ENCODE peak calls at places on chromosomes 11 and 22, in six cellular contexts. R, B, A, L, O and K are unnamed samples. For H3K4me1, the result is how much of the 10 kb centered on the place peaks cover.

GRCh38 chr22:37930270-37930951 is 23.0 kb downstream of the C22orf23 start:
- DNase-seq in L (no peak), A (no peak), R (no peak), O (peak), B (no peak), K (no peak)

GRCh38 chr11:130675917-130676316 is 227.5 kb downstream of the ADAMTS15 start:
- DNase-seq in B (no peak), A (no peak), L (no peak), R (no peak), O (peak), K (no peak)

GRCh38 chr11:66015936-66016792 is 4.4 kb downstream of the CST6 start:
- DNase-seq in R (no peak), A (no peak), O (peak), L (no peak), B (no peak), K (no peak)

GRCh38 chr11:17458268-17458667 is 18.4 kb downstream of the ABCC8 start:
- DNase-seq in L (no peak), B (no peak), O (peak), R (no peak), A (no peak), K (no peak)

GRCh38 chr22:43078522-43078921 is 10.7 kb downstream of the TTLL1 start:
- DNase-seq in A (no peak), B (no peak), O (peak), R (no peak), L (no peak), K (no peak)

GRCh38 chr22:48340727-48341709 is 1486.7 kb downstream of the BRD1 start:
- DNase-seq in L (no peak), O (peak), A (no peak), R (no peak), B (no peak), K (no peak)

GRCh38 chr11:120153221-120153620 is 15.3 kb upstream of the TRIM29 start:
- DNase-seq in A (no peak), L (no peak), O (no peak), B (no peak), R (no peak), K (no peak)

GRCh38 chr11:126341760-126342161 is 13.7 kb upstream of the ST3GAL4 start:
- DNase-seq in O (peak), L (no peak), R (no peak), B (no peak), A (no peak), K (no peak)

GRCh38 chr22:36569999-36570398 is 41.0 kb upstream of the EIF3D start:
- DNase-seq in R (no peak), B (no peak), L (no peak), A (no peak), O (peak), K (no peak)

GRCh38 chr11:123654566-123655081 is at the start of gene SCN3B:
- DNase-seq in L (no peak), B (peak), R (no peak), O (peak), A (peak), K (no peak)

GRCh38 chr11:82823635-82824614 is 76.3 kb downstream of the PRCP start:
- DNase-seq in A (no peak), O (no peak), L (no peak), R (no peak), B (no peak), K (no peak)

GRCh38 chr11:123054301-123055065 is 7.5 kb downstream of the HSPA8 start:
- DNase-seq in B (no peak), L (no peak), A (no peak), R (no peak), O (peak), K (no peak)

GRCh38 chr22:37776639-37777005 is 31.1 kb upstream of the GCAT start:
- DNase-seq in L (no peak), O (peak), A (no peak), B (no peak), R (no peak), K (no peak)

GRCh38 chr11:2151500-2152257 is 9.3 kb downstream of the INS start:
- DNase-seq in R (peak), B (peak), L (peak), O (peak), A (peak), K (peak)

GRCh38 chr11:8206251-8207079 is 37.6 kb upstream of the RIC3 start:
- DNase-seq in B (peak), L (peak), A (peak), O (no peak), R (no peak), K (no peak)

GRCh38 chr11:57150454-57150917 is 31.3 kb upstream of the LRRC55 start:
- DNase-seq in B (no peak), A (no peak), R (no peak), L (no peak), O (no peak), K (no peak)

GRCh38 chr11:17986007-17986710 is 26.7 kb downstream of the SERGEF start:
- DNase-seq in B (peak), A (peak), L (no peak), O (peak), R (no peak), K (no peak)

GRCh38 chr11:112963368-112963955 is 2.2 kb downstream of the NCAM1 start:
- DNase-seq in B (no peak), R (no peak), A (no peak), L (no peak), O (peak), K (no peak)

GRCh38 chr11:110755961-110756360 is 43.7 kb upstream of the ARHGAP20 start:
- DNase-seq in R (no peak), A (no peak), O (no peak), L (no peak), B (no peak), K (no peak)

GRCh38 chr22:22666307-22667091 is 22.1 kb downstream of the GGTLC2 start:
- DNase-seq in A (no peak), O (no peak), L (no peak), B (no peak), R (no peak), K (no peak)

GRCh38 chr11:78350646-78351165 is 66.9 kb downstream of the GAB2 start:
- DNase-seq in O (peak), B (no peak), R (no peak), A (no peak), L (no peak), K (no peak)

GRCh38 chr11:118530180-118530682 is 761 bp upstream of the TMEM25 start:
- DNase-seq in L (no peak), O (peak), A (no peak), R (no peak), B (no peak), K (no peak)

GRCh38 chr22:47092896-47093311 is 330.5 kb downstream of the TBC1D22A start:
- DNase-seq in L (no peak), A (no peak), O (peak), B (no peak), R (no peak), K (no peak)

GRCh38 chr11:2383823-2384722 is 7.0 kb downstream of the CD81 start:
- DNase-seq in L (no peak), R (no peak), A (no peak), B (no peak), O (no peak), K (no peak)

GRCh38 chr11:83454674-83455073 is 168.5 kb upstream of the CCDC90B start:
- DNase-seq in L (no peak), B (no peak), R (no peak), O (no peak), A (no peak), K (no peak)

GRCh38 chr22:22469527-22469926 is 39.0 kb downstream of the ZNF280B start:
- DNase-seq in L (no peak), A (no peak), R (no peak), O (no peak), B (no peak), K (no peak)

GRCh38 chr22:48156603-48157355 is 1394.3 kb downstream of the TBC1D22A start:
- DNase-seq in A (no peak), B (no peak), R (no peak), O (no peak), L (no peak), K (no peak)

DNA sequence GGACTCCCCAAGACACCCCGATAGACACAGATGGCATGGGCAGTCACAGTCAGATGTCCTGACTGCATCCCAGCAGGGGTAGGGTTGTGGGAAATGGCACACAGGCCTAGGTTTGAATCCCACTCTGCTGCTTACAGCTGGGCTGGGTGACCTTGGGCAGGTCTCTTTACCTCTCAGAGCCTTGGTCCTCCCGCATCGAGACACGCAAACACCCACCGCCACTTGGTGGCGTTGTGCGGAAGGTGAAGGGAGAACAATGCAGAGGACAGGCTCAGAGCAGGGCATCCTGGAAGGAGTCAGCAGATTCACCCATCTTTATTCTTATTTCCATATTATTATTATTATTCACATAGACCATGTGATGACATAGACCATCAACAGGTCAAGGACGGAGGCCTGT is 140.5 kb downstream of the MIAT start:
- DNase-seq in R (no peak), A (no peak), L (no peak), O (no peak), B (no peak), K (no peak)
- TF ChIP-seq CTCF in R (no peak), A (no peak), L (no peak), O (peak), B (no peak), K (no peak)

DNA sequence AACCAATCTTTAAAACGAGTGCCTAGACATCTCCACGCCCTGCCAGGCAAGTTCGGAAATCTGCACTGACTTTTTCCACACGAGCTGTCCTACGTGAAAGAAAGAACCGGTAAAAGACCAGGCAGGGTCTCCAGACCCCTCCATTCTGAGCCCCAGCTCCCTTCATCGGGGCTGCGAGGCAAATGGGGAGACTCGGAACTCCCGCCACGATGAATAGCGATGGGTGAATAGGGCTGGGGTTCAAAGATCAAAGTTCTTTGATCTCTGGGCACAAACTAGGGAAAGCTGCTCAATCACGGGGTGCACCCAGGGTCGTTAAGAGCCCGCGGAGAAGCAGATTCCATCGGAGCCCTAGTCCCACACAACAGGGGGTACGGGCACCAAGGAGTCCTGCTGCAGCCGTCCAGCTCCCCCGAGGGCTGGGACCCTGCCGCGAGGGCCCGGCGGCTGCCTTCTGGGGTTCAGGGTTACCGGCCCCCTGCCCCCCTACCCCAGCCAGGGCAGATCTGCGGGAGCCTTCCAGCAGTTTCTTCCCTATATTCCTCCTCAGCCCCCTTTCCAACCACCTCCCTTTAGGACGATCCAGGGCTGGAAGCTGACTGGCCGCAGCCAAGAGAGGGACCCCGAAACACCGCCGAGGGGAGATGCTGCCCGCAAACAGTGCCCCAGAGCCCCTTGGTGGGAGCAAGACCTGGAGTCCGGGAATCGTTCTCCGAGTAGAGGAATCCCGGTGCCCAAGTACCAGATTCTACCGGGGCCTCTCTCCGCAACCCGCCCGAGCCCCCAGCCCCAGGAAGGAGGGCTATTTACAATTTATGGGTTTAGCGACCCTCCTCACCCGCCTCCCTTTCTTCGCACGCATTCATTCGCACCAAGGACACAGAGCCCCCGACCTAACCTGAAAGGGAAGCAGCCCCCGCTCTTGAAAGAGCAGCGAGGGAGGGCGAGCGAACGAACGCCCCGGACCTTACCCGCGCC is 952 bp downstream of the LRP4 start:
- DNase-seq in B (no peak), R (no peak), A (no peak), L (no peak), O (no peak), K (no peak)
- H3K4me1 ChIP-seq in B (half or more), R (half or more), A (under half), L (half or more), O (under half), K (under half)

GRCh38 chr11:1042626-1043562 is 6.4 kb upstream of the MUC6 start:
- DNase-seq in A (no peak), R (no peak), L (no peak), O (peak), B (peak), K (no peak)

GRCh38 chr11:1041149-1041467 is 4.6 kb upstream of the MUC6 start:
- DNase-seq in A (no peak), L (no peak), O (peak), R (no peak), B (no peak), K (no peak)

GRCh38 chr11:1040428-1041148 is 4.1 kb upstream of the MUC6 start:
- DNase-seq in A (no peak), R (no peak), O (peak), B (no peak), L (no peak), K (no peak)

GRCh38 chr11:1041471-1041870 is 5.0 kb upstream of the MUC6 start:
- DNase-seq in B (no peak), A (no peak), L (no peak), O (peak), R (no peak), K (no peak)

GRCh38 chr11:1041936-1042608 is 5.6 kb upstream of the MUC6 start:
- DNase-seq in B (peak), R (no peak), A (no peak), O (peak), L (no peak), K (no peak)
- TF ChIP-seq CTCF in B (no peak), R (no peak), A (no peak), O (no peak), L (no peak), K (no peak)

GRCh38 chr11:107856180-107856980 is 2.2 kb downstream of the SLC35F2 start:
- DNase-seq in A (no peak), B (no peak), R (no peak), L (no peak), O (no peak), K (no peak)

GRCh38 chr11:107851704-107852315 is 6.8 kb downstream of the SLC35F2 start:
- DNase-seq in L (no peak), A (no peak), R (no peak), O (no peak), B (no peak), K (no peak)

GRCh38 chr11:107856981-107857517 is 1.5 kb downstream of the SLC35F2 start:
- DNase-seq in O (no peak), A (peak), R (no peak), L (no peak), B (no peak), K (peak)

GRCh38 chr11:107849791-107850190 is 8.8 kb downstream of the SLC35F2 start:
- DNase-seq in R (no peak), L (no peak), B (no peak), A (no peak), O (no peak), K (no peak)

DNA sequence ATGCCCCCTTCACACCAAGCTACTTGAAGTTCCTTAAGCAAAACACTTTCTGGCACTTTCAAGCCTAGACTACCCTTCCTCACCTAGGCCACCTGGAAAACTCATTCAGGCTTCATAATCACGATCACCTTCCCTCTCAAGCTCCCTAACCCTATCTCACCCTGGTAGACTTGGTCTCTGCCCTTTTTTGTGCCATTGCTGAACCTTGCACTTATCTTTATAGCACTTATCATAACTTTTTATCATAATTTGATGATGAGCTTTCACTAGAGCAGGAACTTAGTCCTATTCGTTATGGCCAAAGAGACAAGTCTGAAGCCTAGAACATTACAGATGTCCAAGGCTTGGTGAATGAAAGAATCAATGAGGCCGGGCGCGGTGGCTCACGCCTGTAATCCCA is 5.5 kb downstream of the SLC35F2 start:
- DNase-seq in A (no peak), B (no peak), O (no peak), L (no peak), R (no peak), K (no peak)
- H3K4me1 ChIP-seq in A (under half), B (under half), O (under half), L (under half), R (under half), K (under half)

DNA sequence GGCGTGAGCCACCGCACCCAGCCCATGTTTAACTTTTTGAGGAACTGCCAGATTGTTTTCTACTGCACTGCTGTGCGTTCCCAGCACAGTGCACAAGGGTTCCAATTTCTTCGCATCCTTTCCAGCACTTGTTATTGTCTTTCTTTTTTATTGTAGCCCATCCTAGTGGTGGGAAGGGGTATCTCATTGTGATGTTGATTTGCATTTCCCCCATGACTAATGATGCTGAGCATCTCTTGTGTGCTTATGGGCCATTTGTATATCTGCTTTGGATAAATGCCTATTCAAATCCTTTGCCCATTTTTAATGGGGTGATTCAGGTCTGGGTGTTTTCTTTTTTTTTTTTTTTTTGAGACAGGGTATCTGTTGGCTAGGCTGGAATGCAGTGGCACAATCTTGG is 36.6 kb upstream of the SYT7 start:
- DNase-seq in O (peak), A (no peak), B (no peak), R (no peak), L (no peak), K (no peak)
- TF ChIP-seq CTCF in O (peak), A (no peak), B (no peak), R (no peak), L (no peak), K (no peak)

DNA sequence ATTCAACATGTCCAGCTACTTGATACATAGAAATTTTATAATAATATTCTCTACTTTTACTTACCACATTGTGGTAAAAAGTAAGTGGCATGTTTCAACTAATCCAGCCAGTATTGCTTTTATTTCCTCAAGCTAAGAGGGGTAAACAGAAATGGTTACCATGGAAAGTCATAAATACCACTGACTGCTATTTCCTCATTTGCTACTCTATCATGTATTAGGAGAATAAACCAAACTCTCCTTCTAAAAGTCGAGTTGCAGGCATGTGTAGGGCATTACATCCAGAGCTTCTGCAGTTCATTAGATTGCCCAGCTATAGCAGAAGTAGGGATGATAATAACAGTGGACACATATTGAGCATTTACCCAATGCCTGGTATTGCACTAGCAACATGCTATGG is 208.4 kb downstream of the MAML2 start:
- DNase-seq in A (no peak), L (no peak), R (no peak), B (no peak), O (no peak), K (no peak)
- H3K4me1 ChIP-seq in A (under half), L (under half), R (under half), B (under half), O (under half), K (under half)

DNA sequence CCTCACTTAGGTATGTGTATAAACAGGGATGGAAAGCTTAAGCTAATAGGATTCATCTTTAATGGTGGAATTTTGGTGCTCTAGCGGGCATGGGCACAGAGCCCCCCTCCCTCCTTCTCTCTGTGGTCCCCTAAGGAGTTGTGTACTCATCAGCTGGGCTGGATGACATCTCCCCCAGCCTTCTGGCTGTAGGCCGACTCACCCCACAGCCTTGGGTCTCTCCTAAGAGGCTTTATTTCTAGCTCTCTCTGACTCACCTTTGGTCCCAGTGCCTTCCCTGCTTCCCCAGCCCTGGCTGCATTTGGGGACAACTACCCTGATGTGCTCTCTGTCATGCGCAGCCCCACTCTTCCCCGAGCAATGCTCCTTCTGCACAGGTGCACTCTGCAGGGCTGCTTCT is 26.9 kb downstream of the SLC6A5 start:
- DNase-seq in O (no peak), R (no peak), L (no peak), A (no peak), B (no peak), K (no peak)
- TF ChIP-seq CTCF in O (no peak), R (no peak), L (no peak), A (no peak), B (no peak), K (no peak)